ENCODE peak calls at places on chromosomes 16 and 17, in nine cellular contexts. K is heart right ventricle; V is GM23338; T is ascending aorta; F is SK-N-SH; A is effector memory CD4-positive, alpha-beta T cell; Z is spleen; L is breast epithelium; W is A549. N is an unnamed sample.

GRCh38 chr17:40035162-40035559 is 19.0 kb downstream of the MED24 start:
- DNase-seq in K (no peak), V (peak), T (no peak), F (peak), A (no peak), Z (no peak), L (no peak), W (peak), N (peak)

GRCh38 chr17:54968954-54969400 is 412 bp downstream of the STXBP4 start:
- DNase-seq in K (no peak), V (no peak), T (no peak), F (peak), A (no peak), Z (no peak), L (no peak), W (no peak), N (no peak)

GRCh38 chr16:78990309-78990701 is 610.2 kb downstream of the MAF start:
- DNase-seq in K (no peak), V (no peak), T (no peak), F (no peak), A (no peak), Z (no peak), L (no peak), W (no peak), N (no peak)

GRCh38 chr16:72952404-72953301 is 95.3 kb downstream of the ZFHX3 start:
- DNase-seq in K (no peak), V (no peak), T (no peak), F (peak), A (no peak), Z (no peak), L (no peak), W (no peak), N (no peak)

GRCh38 chr16:8572919-8573724 is 17.2 kb downstream of the TMEM114 start:
- DNase-seq in K (no peak), V (peak), T (no peak), F (peak), A (no peak), Z (no peak), L (no peak), W (peak), N (no peak)

GRCh38 chr17:75159196-75160031 is 5.1 kb upstream of the JPT1 start:
- DNase-seq in K (no peak), V (no peak), T (no peak), F (no peak), A (no peak), Z (no peak), L (no peak), W (no peak), N (no peak)

GRCh38 chr16:50548659-50549560 is 714 bp downstream of the NKD1 start:
- DNase-seq in K (no peak), V (peak), T (no peak), F (peak), A (no peak), Z (peak), L (no peak), W (peak), N (no peak)

GRCh38 chr17:4599505-4600281 is 15.4 kb downstream of the SMTNL2 start:
- DNase-seq in K (peak), V (peak), T (no peak), F (peak), A (no peak), Z (no peak), L (no peak), W (no peak), N (no peak)

GRCh38 chr16:89360760-89361435 is 129.5 kb downstream of the ANKRD11 start:
- DNase-seq in K (no peak), V (no peak), T (no peak), F (no peak), A (peak), Z (peak), L (no peak), W (no peak), N (no peak)

GRCh38 chr16:51982715-51983680 is 563.9 kb downstream of the TOX3 start:
- DNase-seq in K (no peak), V (peak), T (no peak), F (peak), A (no peak), Z (no peak), L (no peak), W (peak), N (no peak)

GRCh38 chr16:11302977-11303376 is 21.8 kb upstream of the PRM1 start:
- DNase-seq in K (no peak), V (no peak), T (no peak), F (no peak), A (no peak), Z (no peak), L (no peak), W (no peak), N (no peak)

GRCh38 chr16:397736-398332 is 835 bp downstream of the NME4 start:
- DNase-seq in K (peak), V (peak), T (peak), F (peak), A (no peak), Z (peak), L (peak), W (peak), N (peak)

GRCh38 chr16:19704321-19705130 is 13.5 kb downstream of the KNOP1 start:
- DNase-seq in K (no peak), V (no peak), T (no peak), F (no peak), A (no peak), Z (peak), L (no peak), W (no peak), N (peak)

GRCh38 chr16:56013962-56014552 is 138.9 kb upstream of the CES5A start:
- DNase-seq in K (peak), V (peak), T (no peak), F (no peak), A (no peak), Z (no peak), L (no peak), W (no peak), N (no peak)

GRCh38 chr16:69906838-69907301 is 44.3 kb upstream of the CLEC18A start:
- DNase-seq in K (no peak), V (no peak), T (no peak), F (no peak), A (no peak), Z (no peak), L (no peak), W (no peak), N (no peak)

GRCh38 chr16:69324585-69325253 is 5.7 kb downstream of the PDF start:
- DNase-seq in K (no peak), V (no peak), T (no peak), F (no peak), A (no peak), Z (peak), L (no peak), W (no peak), N (no peak)

GRCh38 chr16:11632455-11632921 is 35.8 kb upstream of the SNN start:
- DNase-seq in K (peak), V (no peak), T (no peak), F (no peak), A (no peak), Z (peak), L (no peak), W (no peak), N (no peak)

GRCh38 chr16:27768651-27769270 is 218.8 kb downstream of the KATNIP start:
- DNase-seq in K (no peak), V (no peak), T (no peak), F (no peak), A (no peak), Z (peak), L (no peak), W (no peak), N (no peak)

GRCh38 chr17:40966848-40967247 is at the start of gene KRT39:
- DNase-seq in K (no peak), V (no peak), T (no peak), F (no peak), A (no peak), Z (no peak), L (no peak), W (no peak), N (no peak)

GRCh38 chr16:68396481-68396880 is 51.8 kb downstream of the SMPD3 start:
- DNase-seq in K (no peak), V (peak), T (no peak), F (peak), A (peak), Z (peak), L (no peak), W (peak), N (no peak)

GRCh38 chr17:34133350-34133749 is 121.7 kb upstream of the CCL2 start:
- DNase-seq in K (peak), V (no peak), T (no peak), F (no peak), A (no peak), Z (no peak), L (peak), W (no peak), N (no peak)

GRCh38 chr17:29722411-29723198 is 99.9 kb upstream of the CORO6 start:
- DNase-seq in K (no peak), V (no peak), T (peak), F (peak), A (peak), Z (no peak), L (no peak), W (no peak), N (no peak)

GRCh38 chr16:11677451-11677951 is 9.2 kb downstream of the SNN start:
- DNase-seq in K (no peak), V (no peak), T (no peak), F (no peak), A (no peak), Z (no peak), L (no peak), W (no peak), N (no peak)

GRCh38 chr17:22570144-22570845 is 878.0 kb downstream of the KCNJ18 start:
- DNase-seq in K (no peak), V (no peak), T (no peak), F (no peak), A (no peak), Z (no peak), L (no peak), W (no peak), N (no peak)

GRCh38 chr17:8151641-8152111 is 528 bp downstream of the PER1 start:
- DNase-seq in K (peak), V (peak), T (peak), F (no peak), A (no peak), Z (peak), L (peak), W (no peak), N (peak)

GRCh38 chr16:58155839-58156238 is 26.7 kb upstream of the CFAP20 start:
- DNase-seq in K (no peak), V (no peak), T (no peak), F (no peak), A (no peak), Z (no peak), L (no peak), W (no peak), N (no peak)

GRCh38 chr17:77451271-77451893 is 310.6 kb downstream of the SEC14L1 start:
- DNase-seq in K (peak), V (peak), T (no peak), F (peak), A (peak), Z (peak), L (peak), W (no peak), N (peak)

GRCh38 chr17:55704412-55704811 is 18.3 kb downstream of the TMEM100 start:
- DNase-seq in K (no peak), V (no peak), T (no peak), F (no peak), A (no peak), Z (no peak), L (no peak), W (no peak), N (no peak)

GRCh38 chr16:87371261-87371866 is 12.2 kb downstream of the FBXO31 start:
- DNase-seq in K (no peak), V (no peak), T (no peak), F (peak), A (no peak), Z (peak), L (no peak), W (no peak), N (no peak)

GRCh38 chr16:84294196-84295142 is at the start of gene WFDC1:
- DNase-seq in K (peak), V (peak), T (no peak), F (peak), A (no peak), Z (peak), L (no peak), W (no peak), N (no peak)
- H3K27ac ChIP-seq in K (no peak), V (no peak), T (peak), F (no peak), A (no peak), Z (no peak), L (no peak), W (no peak), N (no peak)

GRCh38 chr17:81036128-81036891 is 1.4 kb downstream of the BAIAP2 start:
- DNase-seq in K (no peak), V (no peak), T (no peak), F (no peak), A (no peak), Z (peak), L (no peak), W (no peak), N (no peak)
- H3K27ac ChIP-seq in K (no peak), V (no peak), T (no peak), F (peak), A (no peak), Z (no peak), L (peak), W (no peak), N (peak)

GRCh38 chr16:76639685-76640289 is 362.6 kb downstream of the CNTNAP4 start:
- DNase-seq in K (no peak), V (peak), T (no peak), F (peak), A (no peak), Z (no peak), L (no peak), W (peak), N (no peak)
- H3K27ac ChIP-seq in K (no peak), V (no peak), T (no peak), F (no peak), A (no peak), Z (no peak), L (no peak), W (no peak), N (no peak)

GRCh38 chr16:30430428-30430970 is 669 bp upstream of the DCTPP1 start:
- DNase-seq in K (peak), V (no peak), T (no peak), F (peak), A (peak), Z (no peak), L (no peak), W (peak), N (no peak)
- H3K27ac ChIP-seq in K (peak), V (peak), T (peak), F (peak), A (peak), Z (peak), L (peak), W (peak), N (peak)

GRCh38 chr17:56943505-56944125 is 17.2 kb downstream of the COIL start:
- DNase-seq in K (no peak), V (no peak), T (no peak), F (no peak), A (no peak), Z (no peak), L (no peak), W (no peak), N (no peak)

GRCh38 chr17:56945938-56946337 is 14.9 kb downstream of the COIL start:
- DNase-seq in K (no peak), V (no peak), T (no peak), F (no peak), A (no peak), Z (no peak), L (no peak), W (no peak), N (no peak)

GRCh38 chr17:56948491-56948890 is 12.4 kb downstream of the COIL start:
- DNase-seq in K (no peak), V (no peak), T (no peak), F (no peak), A (no peak), Z (no peak), L (no peak), W (no peak), N (no peak)

GRCh38 chr17:56949595-56949994 is 11.3 kb downstream of the COIL start:
- DNase-seq in K (no peak), V (no peak), T (no peak), F (no peak), A (no peak), Z (no peak), L (no peak), W (no peak), N (no peak)

DNA sequence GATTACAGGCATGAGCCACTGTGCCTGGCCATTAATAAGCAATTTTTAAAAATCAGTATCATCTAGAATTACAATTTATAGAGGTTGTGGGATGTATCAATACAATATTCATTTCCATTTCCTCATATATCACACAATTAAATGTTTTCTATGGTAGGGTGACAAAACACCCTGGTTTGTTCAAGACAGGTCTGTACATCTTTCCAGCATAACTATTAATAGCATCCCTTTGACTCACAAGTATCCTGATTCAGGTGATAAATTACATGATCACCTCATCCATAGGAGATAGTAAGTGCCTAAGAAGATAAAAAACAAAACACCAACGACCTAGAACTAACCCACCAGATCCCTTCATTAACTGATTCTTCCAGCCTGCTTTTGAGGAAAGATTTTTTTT is 13.1 kb downstream of the COIL start:
- DNase-seq in K (no peak), V (no peak), T (no peak), F (no peak), A (no peak), Z (no peak), L (no peak), W (no peak), N (no peak)
- H3K27ac ChIP-seq in K (no peak), V (no peak), T (no peak), F (no peak), A (no peak), Z (no peak), L (no peak), W (no peak), N (no peak)

N was measured in dorsolateral prefrontal cortex.